ENCODE peak calls at places on chromosomes 3 and 15, in five cellular contexts. S is transverse colon, M is spleen, O is ovary, R is H9. Q is an unnamed sample.

GRCh38 chr3:16849795-16850194 is 35.0 kb upstream of the PLCL2 start:
- DNase-seq in S (no peak), M (no peak), O (no peak), R (no peak), Q (no peak)

GRCh38 chr3:59660376-59660775 is 610.6 kb upstream of the CFAP20DC start:
- DNase-seq in S (no peak), M (no peak), O (no peak), R (no peak), Q (no peak)

GRCh38 chr15:91528811-91529210 is 324.7 kb upstream of the SLCO3A1 start:
- DNase-seq in S (no peak), M (no peak), O (no peak), R (no peak), Q (no peak)

GRCh38 chr15:22966321-22967083 is 13.7 kb downstream of the CYFIP1 start:
- DNase-seq in S (no peak), M (peak; percentile 42), O (no peak), R (no peak), Q (no peak)

GRCh38 chr15:29822100-29822684 is at the start of gene TJP1:
- DNase-seq in S (peak; percentile 81), M (no peak), O (peak; percentile 78), R (peak; percentile 83), Q (peak; percentile 66)

GRCh38 chr15:60392601-60392985 is 5.2 kb downstream of the ANXA2 start:
- DNase-seq in S (peak; percentile 23), M (no peak), O (no peak), R (no peak), Q (no peak)

GRCh38 chr3:67601385-67601784 is 53.0 kb downstream of the SUCLG2 start:
- DNase-seq in S (no peak), M (no peak), O (no peak), R (no peak), Q (no peak)

GRCh38 chr15:68310178-68310810 is 32.7 kb downstream of the FEM1B start:
- DNase-seq in S (no peak), M (peak; percentile 47), O (peak; percentile 53), R (peak; percentile 27), Q (no peak)

DNA sequence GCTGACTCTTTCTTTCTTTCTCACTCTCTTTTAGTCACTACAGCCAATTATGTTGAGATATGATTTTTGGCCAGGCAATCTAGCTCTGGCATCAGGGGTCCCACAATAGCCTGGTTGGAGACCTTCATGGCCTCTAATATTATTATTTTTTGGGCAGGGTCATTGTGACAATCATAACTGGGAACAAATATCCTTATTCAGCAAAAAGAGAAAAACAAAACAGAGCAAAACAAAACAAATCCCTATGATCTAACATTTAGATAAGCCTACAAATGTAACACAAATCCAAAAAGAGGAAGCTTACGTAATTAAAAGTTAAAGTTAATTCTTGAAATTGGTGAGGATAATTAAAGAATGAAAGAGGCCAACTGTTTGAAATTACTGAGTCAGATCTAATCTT is 640.0 kb downstream of the TUSC7 start:
- DNase-seq in S (no peak), M (no peak), O (no peak), R (no peak), Q (no peak)
- H3K27ac ChIP-seq in S (no peak overlapping the region), M (no peak overlapping the region), O (no peak overlapping the region), R (no peak overlapping the region), Q (no peak overlapping the region)

GRCh38 chr15:40826123-40827075 is 2.1 kb downstream of the PPP1R14D start:
- DNase-seq in S (no peak), M (no peak), O (no peak), R (no peak), Q (no peak)

GRCh38 chr15:40821195-40821594 is 7.3 kb downstream of the PPP1R14D start:
- DNase-seq in S (no peak), M (no peak), O (no peak), R (no peak), Q (no peak)

GRCh38 chr15:40825661-40826088 is 2.8 kb downstream of the PPP1R14D start:
- DNase-seq in S (peak; percentile 80), M (no peak), O (no peak), R (no peak), Q (no peak)

GRCh38 chr15:40819048-40819447 is 9.5 kb downstream of the PPP1R14D start:
- DNase-seq in S (no peak), M (no peak), O (no peak), R (no peak), Q (no peak)

DNA sequence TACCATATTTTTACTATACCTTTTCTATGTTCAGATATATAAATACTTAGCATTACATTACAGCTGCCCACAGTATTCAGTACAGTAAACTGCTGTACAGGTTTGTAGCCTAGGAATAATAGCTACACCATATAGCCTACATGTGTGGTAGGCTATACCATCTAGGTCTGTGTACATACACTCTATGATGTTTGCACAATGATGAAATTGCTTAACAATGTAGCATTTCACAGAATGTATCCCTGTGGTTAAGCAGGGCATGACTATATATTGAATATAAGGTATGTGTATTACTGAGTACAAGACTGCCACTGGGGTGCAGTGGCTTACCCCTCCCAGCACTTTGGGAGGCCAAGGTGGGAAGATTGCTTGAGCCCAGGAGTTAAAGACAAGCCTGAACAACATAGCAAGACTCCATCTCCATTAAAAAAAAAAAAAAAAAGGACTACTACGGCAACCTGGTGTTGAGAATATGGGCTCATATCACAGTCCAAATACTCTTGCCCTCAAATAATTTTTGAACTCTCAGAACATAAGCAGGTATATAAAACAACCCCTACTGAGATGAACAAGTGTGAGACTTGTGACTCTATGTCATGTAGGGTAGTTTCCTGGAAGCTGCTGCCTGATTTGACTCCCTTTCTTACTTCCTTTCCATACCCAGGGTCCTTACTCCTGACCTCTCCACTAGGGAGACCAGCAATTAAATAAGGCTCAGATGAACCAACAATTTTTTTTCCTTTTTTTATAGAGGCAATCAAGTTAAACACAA is 4.8 kb downstream of the PPP1R14D start:
- DNase-seq in S (no peak), M (no peak), O (no peak), R (no peak), Q (no peak)
- H3K27ac ChIP-seq in S (peak overlapping the region; percentile 89), M (no peak overlapping the region), O (no peak overlapping the region), R (no peak overlapping the region), Q (no peak overlapping the region)

DNA sequence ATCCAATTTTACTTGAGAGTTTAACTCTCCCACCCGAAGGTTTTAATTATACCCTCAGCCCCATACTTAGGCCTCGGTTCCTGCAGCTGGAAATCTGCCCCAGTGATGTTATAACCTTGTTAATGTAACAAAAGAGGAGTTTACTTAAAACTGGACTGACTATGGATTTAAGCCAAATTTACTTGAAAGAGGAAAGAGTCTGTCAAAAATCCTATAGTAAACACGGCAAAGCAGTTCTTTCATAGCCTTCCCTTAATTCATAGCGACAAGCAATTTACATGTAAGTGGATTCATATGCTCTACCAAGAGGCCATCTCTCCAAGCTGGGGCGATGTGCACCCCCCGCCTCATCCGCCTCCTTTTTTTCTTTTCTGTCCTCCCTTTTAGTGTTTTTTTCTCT is 372.9 kb upstream of the WNT5A start:
- DNase-seq in S (no peak), M (no peak), O (no peak), R (no peak), Q (no peak)
- H3K27ac ChIP-seq in S (no peak overlapping the region), M (no peak overlapping the region), O (no peak overlapping the region), R (no peak overlapping the region), Q (no peak overlapping the region)

GRCh38 chr3:14412831-14413380 is 10.5 kb downstream of the SLC6A6 start:
- DNase-seq in S (no peak), M (no peak), O (peak; percentile 87), R (peak; percentile 80), Q (peak; percentile 70)

GRCh38 chr3:14410501-14411165 is 8.2 kb downstream of the SLC6A6 start:
- DNase-seq in S (peak; percentile 33), M (peak; percentile 90), O (no peak), R (no peak), Q (no peak)

GRCh38 chr3:14411166-14411526 is 8.7 kb downstream of the SLC6A6 start:
- DNase-seq in S (no peak), M (no peak), O (no peak), R (no peak), Q (no peak)

GRCh38 chr3:14411988-14412387 is 9.6 kb downstream of the SLC6A6 start:
- DNase-seq in S (no peak), M (no peak), O (no peak), R (peak; percentile 61), Q (no peak)

GRCh38 chr3:14410106-14410500 is 7.7 kb downstream of the SLC6A6 start:
- DNase-seq in S (no peak), M (no peak), O (no peak), R (no peak), Q (no peak)
- H3K27ac ChIP-seq in S (no peak overlapping the region), M (peak overlapping the region; percentile 90), O (no peak overlapping the region), R (no peak overlapping the region), Q (no peak overlapping the region)

DNA sequence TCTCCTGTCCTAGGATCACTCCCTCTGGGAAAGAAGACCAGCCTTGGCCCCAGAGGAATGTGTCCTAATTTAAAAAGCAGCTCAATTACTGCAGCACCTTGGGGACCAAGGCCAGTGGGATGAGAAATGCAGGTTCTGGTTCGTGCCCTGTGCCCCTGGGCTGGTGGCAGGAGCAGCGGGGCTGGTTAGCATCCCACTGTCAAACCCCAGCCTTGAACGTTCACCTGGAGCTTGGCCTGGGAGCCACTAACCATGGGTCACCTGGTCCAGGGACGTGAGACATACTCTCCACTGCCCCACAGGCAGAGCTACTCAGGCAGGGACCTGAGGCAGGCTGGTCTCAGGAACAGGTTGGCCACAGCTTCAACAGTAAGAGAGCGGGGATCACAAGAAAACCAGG is 8.4 kb upstream of the RTP3 start:
- DNase-seq in S (no peak), M (no peak), O (no peak), R (peak; percentile 8), Q (no peak)
- H3K27ac ChIP-seq in S (peak overlapping the region; percentile 35), M (peak overlapping the region; percentile 20), O (no peak overlapping the region), R (no peak overlapping the region), Q (no peak overlapping the region)

GRCh38 chr3:24471480-24471879 is 23.2 kb downstream of the THRB start:
- DNase-seq in S (no peak), M (no peak), O (no peak), R (no peak), Q (no peak)
- H3K27ac ChIP-seq in S (no peak overlapping the region), M (no peak overlapping the region), O (no peak overlapping the region), R (no peak overlapping the region), Q (no peak overlapping the region)